ENCODE peak calls at places on chromosome 12, in five cellular contexts. D is SW 1271, C is NCI-H1092, I is HTR-8/SVneo, L is caudate nucleus. A is an unnamed sample.

GRCh38 chr12:46677749-46678148 is 148.0 kb downstream of the SLC38A4 start:
- DNase-seq in C (no peak), I (peak), D (no peak), L (no peak), A (no peak)

GRCh38 chr12:11812558-11813421 is 163.3 kb downstream of the ETV6 start:
- DNase-seq in D (no peak), I (no peak), C (peak), L (peak), A (no peak)

GRCh38 chr12:94560416-94561221 is 89.7 kb downstream of the TMCC3 start:
- DNase-seq in C (no peak), L (peak), D (no peak), I (peak), A (peak)

GRCh38 chr12:79373896-79374499 is 316.8 kb downstream of the PAWR start:
- DNase-seq in C (no peak), D (no peak), L (no peak), I (peak), A (peak)

GRCh38 chr12:100539209-100539608 is 34.3 kb upstream of the GAS2L3 start:
- DNase-seq in L (no peak), I (no peak), D (no peak), C (no peak), A (no peak)

GRCh38 chr12:68304626-68305025 is 27.5 kb downstream of the MDM1 start:
- DNase-seq in C (no peak), I (no peak), D (no peak), L (no peak), A (no peak)

GRCh38 chr12:102958830-102959176 is 1.3 kb downstream of the ASCL1 start:
- DNase-seq in L (no peak), D (no peak), C (no peak), I (no peak), A (no peak)

GRCh38 chr12:56590237-56590830 is 39.8 kb downstream of the BAZ2A start:
- DNase-seq in I (no peak), C (no peak), L (no peak), D (no peak), A (no peak)

GRCh38 chr12:110693731-110694130 is 4.8 kb upstream of the HVCN1 start:
- DNase-seq in D (no peak), I (no peak), C (no peak), L (no peak), A (no peak)

GRCh38 chr12:68794653-68795253 is 13.2 kb upstream of the MDM2 start:
- DNase-seq in L (no peak), D (no peak), I (no peak), C (no peak), A (no peak)

GRCh38 chr12:50572760-50573159 is 68.0 kb downstream of the DIP2B start:
- DNase-seq in C (no peak), I (no peak), D (no peak), L (no peak), A (no peak)

A was measured in COR-L47.